ENCODE peak calls at places on chromosomes 13 and 19, in five cellular contexts. V is stimulated activated CD4-positive, alpha-beta T cell treated with anti-CD3 and anti-CD28 coated beads, TNF-alpha, amount 100 ng/mL, for 24 hours; Z is stomach; E is HT1080; N is fibroblast of mammary gland. D is an unnamed sample.

GRCh38 chr13:87331178-87331577 is 340.0 kb upstream of the SLITRK5 start:
- DNase-seq in E (no peak), N (no peak), V (no peak), Z (no peak), D (no peak)

GRCh38 chr13:36329355-36329754 is 16.8 kb downstream of the SPART start:
- DNase-seq in N (peak), V (no peak), Z (no peak), E (no peak), D (no peak)

GRCh38 chr19:39197808-39198207 is 1.0 kb downstream of the NCCRP1 start:
- DNase-seq in Z (no peak), E (no peak), V (no peak), N (no peak), D (no peak)

GRCh38 chr13:51246005-51246404 is 23.8 kb downstream of the FAM124A start:
- DNase-seq in Z (no peak), E (no peak), V (no peak), N (no peak), D (no peak)

GRCh38 chr13:61204025-61204424 is 211.6 kb downstream of the PCDH20 start:
- DNase-seq in E (no peak), N (no peak), Z (no peak), V (no peak), D (no peak)

GRCh38 chr13:42959615-42960014 is 32.4 kb downstream of the EPSTI1 start:
- DNase-seq in V (no peak), N (no peak), Z (no peak), E (no peak), D (no peak)

GRCh38 chr13:72397265-72397664 is 330.2 kb downstream of the MZT1 start:
- DNase-seq in E (no peak), V (no peak), Z (no peak), N (no peak), D (no peak)

GRCh38 chr13:98397221-98397620 is 179.7 kb downstream of the STK24 start:
- DNase-seq in N (peak), V (no peak), Z (no peak), E (no peak), D (no peak)

GRCh38 chr13:92719868-92720267 is 506.7 kb upstream of the GPC6 start:
- DNase-seq in E (no peak), N (no peak), Z (no peak), V (no peak), D (no peak)

GRCh38 chr19:11496391-11497163 is 9.1 kb downstream of the ZNF653 start:
- DNase-seq in V (peak), Z (peak), E (peak), N (peak), D (peak)

GRCh38 chr19:16338470-16339360 is 14.1 kb downstream of the KLF2 start:
- DNase-seq in V (no peak), E (peak), Z (no peak), N (peak), D (peak)

GRCh38 chr13:51997641-51998330 is 13.5 kb downstream of the ATP7B start:
- DNase-seq in Z (peak), E (no peak), N (no peak), V (no peak), D (no peak)

GRCh38 chr19:45164577-45165335 is 4.0 kb upstream of the NKPD1 start:
- DNase-seq in N (peak), V (no peak), E (peak), Z (peak), D (peak)

GRCh38 chr13:96958286-96958891 is 35.9 kb downstream of the OXGR1 start:
- DNase-seq in Z (peak), E (peak), V (no peak), N (peak), D (no peak)

GRCh38 chr19:5693195-5694166 is 3.4 kb downstream of the RPL36 start:
- DNase-seq in V (no peak), E (peak), N (no peak), Z (no peak), D (no peak)

D was measured in activated CD4-positive, alpha-beta memory T cell treated with anti-CD3 and anti-CD28 coated beads, Interleukin-2, amount 10 ng/mL, durations not matched to agents 7 days and 5 days.